ENCODE peak calls at places on chromosome 17, in five cellular contexts. T is PC-9, I is heart right ventricle, E is GM23338, U is colonic mucosa. S is an unnamed sample.

GRCh38 chr17:15350777-15351486 is 9.5 kb upstream of the TEKT3 start:
- DNase-seq in T (no peak), I (no peak), E (no peak), U (no peak), S (no peak)

GRCh38 chr17:82876602-82877391 is 37.0 kb upstream of the ZNF750 start:
- DNase-seq in T (peak; percentile 68), I (peak; percentile 82), E (peak; percentile 36), U (peak; percentile 70), S (peak; percentile 81)

GRCh38 chr17:83203073-83203471 is 123.7 kb downstream of the METRNL start:
- DNase-seq in T (peak; percentile 62), I (no peak), E (no peak), U (peak; percentile 37), S (peak; percentile 77)

GRCh38 chr17:57438031-57438731 is 181.9 kb downstream of the MSI2 start:
- DNase-seq in T (no peak), I (no peak), E (no peak), U (no peak), S (no peak)

GRCh38 chr17:59165933-59166342 is 10.4 kb downstream of the PRR11 start:
- DNase-seq in T (peak; percentile 22), I (no peak), E (peak; percentile 89), U (no peak), S (no peak)

GRCh38 chr17:22694362-22695227 is 1002.3 kb downstream of the KCNJ18 start:
- DNase-seq in T (no peak), I (no peak), E (peak; percentile 11), U (no peak), S (no peak)

GRCh38 chr17:50922739-50923405 is 56.7 kb upstream of the TOB1 start:
- DNase-seq in T (no peak), I (no peak), E (no peak), U (peak; percentile 86), S (no peak)

GRCh38 chr17:45893725-45894021 is 681 bp upstream of the MAPT start:
- DNase-seq in T (no peak), I (no peak), E (no peak), U (no peak), S (no peak)

GRCh38 chr17:52106638-52107261 is 51.8 kb downstream of the CA10 start:
- DNase-seq in T (peak; percentile 13), I (peak; percentile 8), E (peak; percentile 76), U (peak; percentile 48), S (peak; percentile 61)

GRCh38 chr17:57868775-57869598 is 19.1 kb upstream of the MRPS23 start:
- DNase-seq in T (no peak), I (no peak), E (no peak), U (no peak), S (peak; percentile 8)

GRCh38 chr17:58583486-58583885 is 69.0 kb upstream of the MTMR4 start:
- DNase-seq in T (no peak), I (no peak), E (no peak), U (no peak), S (no peak)

GRCh38 chr17:7380855-7381683 is at the start of gene TNK1:
- DNase-seq in T (peak; percentile 80), I (peak; percentile 52), E (peak; percentile 73), U (peak; percentile 90), S (peak; percentile 81)

GRCh38 chr17:234163-235047 is 53.0 kb upstream of the DOC2B start:
- DNase-seq in T (no peak), I (peak; percentile 9), E (no peak), U (peak; percentile 23), S (no peak)

GRCh38 chr17:1561420-1562177 is 993 bp downstream of the PITPNA start:
- DNase-seq in T (peak; percentile 36), I (no peak), E (peak; percentile 60), U (peak; percentile 36), S (peak; percentile 41)

GRCh38 chr17:51079049-51079448 is 41.6 kb downstream of the SPAG9 start:
- DNase-seq in T (no peak), I (no peak), E (no peak), U (no peak), S (no peak)

GRCh38 chr17:6643460-6644125 is 2.7 kb downstream of the TXNDC17 start:
- DNase-seq in T (no peak), I (no peak), E (no peak), U (no peak), S (no peak)

GRCh38 chr17:58402679-58403078 is 14.7 kb downstream of the RNF43 start:
- DNase-seq in T (peak; percentile 14), I (no peak), E (peak; percentile 86), U (no peak), S (no peak)

GRCh38 chr17:10812674-10813073 is 8.8 kb upstream of the TMEM238L start:
- DNase-seq in T (no peak), I (peak; percentile 43), E (no peak), U (peak; percentile 92), S (peak; percentile 74)

GRCh38 chr17:45294506-45294905 is 22.3 kb downstream of the MAP3K14 start:
- DNase-seq in T (peak; percentile 69), I (peak; percentile 64), E (no peak), U (no peak), S (peak; percentile 81)

GRCh38 chr17:3958200-3958599 is 6.0 kb downstream of the ATP2A3 start:
- DNase-seq in T (no peak), I (no peak), E (no peak), U (no peak), S (peak; percentile 18)
- H3K4me1 ChIP-seq in T (peaks cover 20% of the 10 kb centered on the region), I (peaks cover 48% of the 10 kb centered on the region), E (peaks cover 48% of the 10 kb centered on the region), U (peaks cover 30% of the 10 kb centered on the region), S (no peaks in the 10 kb centered on the region)

DNA sequence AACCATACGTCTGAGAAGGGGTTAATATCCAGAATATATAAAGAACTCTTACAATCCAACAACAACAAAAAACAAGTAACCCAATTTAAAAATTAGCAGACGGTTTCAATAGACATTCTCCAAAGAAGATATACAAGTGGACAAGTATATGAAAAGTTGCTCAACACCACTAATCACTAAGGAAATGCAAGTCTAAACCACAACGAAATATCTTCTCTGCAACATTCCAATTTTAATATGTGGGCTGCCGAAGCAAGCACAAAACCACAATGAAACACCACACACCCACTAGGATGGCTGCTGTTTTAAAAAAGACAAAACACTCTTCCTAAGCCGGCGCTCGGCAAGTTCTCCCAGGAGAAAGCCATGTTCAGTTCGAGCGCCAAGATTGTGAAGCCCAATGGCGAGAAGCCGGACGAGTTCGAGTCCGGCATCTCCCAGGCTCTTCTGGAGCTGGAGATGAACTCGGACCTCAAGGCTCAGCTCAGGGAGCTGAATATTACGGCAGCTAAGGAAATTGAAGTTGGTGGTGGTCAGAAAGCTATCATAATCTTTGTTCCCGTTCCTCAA is 5.9 kb upstream of the SLC13A2 start:
- DNase-seq in T (no peak), I (no peak), E (no peak), U (no peak), S (no peak)
- H3K27ac ChIP-seq in T (no peak overlapping the region), I (no peak overlapping the region), E (no peak overlapping the region), U (no peak overlapping the region), S (no peak overlapping the region)

DNA sequence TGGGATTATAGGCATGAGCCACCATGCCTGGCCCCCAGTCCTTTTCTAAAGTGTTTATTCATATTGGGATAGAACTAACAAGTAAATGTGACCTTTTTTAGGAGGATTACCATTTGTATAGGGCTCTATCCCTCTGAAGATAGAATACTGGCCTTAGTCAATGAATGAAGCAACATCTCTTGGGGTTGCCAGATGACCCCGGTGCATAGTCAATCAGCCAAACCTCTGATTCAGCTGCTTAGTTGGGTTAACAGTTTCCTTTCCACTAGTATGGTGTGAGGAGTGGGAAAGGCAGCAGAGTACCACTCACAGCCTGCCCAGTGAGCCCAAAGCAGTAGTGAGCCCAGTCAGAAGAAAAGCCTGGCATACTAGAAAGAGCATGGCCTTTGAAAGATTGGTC is 94.6 kb upstream of the TBX2 start:
- DNase-seq in T (no peak), I (no peak), E (no peak), U (no peak), S (no peak)
- H3K4me3 ChIP-seq in T (no peak overlapping the region), I (no peak overlapping the region), E (no peak overlapping the region), U (no peak overlapping the region), S (no peak overlapping the region)

GRCh38 chr17:64500923-64501765 is 4.3 kb upstream of the POLG2 start:
- DNase-seq in T (no peak), I (no peak), E (no peak), U (no peak), S (no peak)
- H3K4me1 ChIP-seq in T (peaks cover 47% of the 10 kb centered on the region), I (peaks cover 78% of the 10 kb centered on the region), E (peaks cover 4% of the 10 kb centered on the region), U (peaks cover 8% of the 10 kb centered on the region), S (peaks cover 3% of the 10 kb centered on the region)

GRCh38 chr17:40981115-40981514 is 3.0 kb downstream of the KRT40 start:
- DNase-seq in T (no peak), I (no peak), E (no peak), U (no peak), S (no peak)

GRCh38 chr17:40984226-40984625 is at the start of gene KRT40:
- DNase-seq in T (no peak), I (no peak), E (no peak), U (no peak), S (no peak)

GRCh38 chr17:40992666-40993065 is 1.3 kb downstream of the KRTAP3-3 start:
- DNase-seq in T (no peak), I (no peak), E (no peak), U (no peak), S (no peak)

GRCh38 chr17:40986920-40987319 is 2.8 kb upstream of the KRT40 start:
- DNase-seq in T (no peak), I (no peak), E (no peak), U (no peak), S (no peak)
- H3K27ac ChIP-seq in T (no peak overlapping the region), I (no peak overlapping the region), E (no peak overlapping the region), U (no peak overlapping the region), S (no peak overlapping the region)

GRCh38 chr17:36722903-36723263 is 121.5 kb downstream of the MRM1 start:
- DNase-seq in T (no peak), I (no peak), E (no peak), U (no peak), S (no peak)
- H3K4me3 ChIP-seq in T (no peak overlapping the region), I (peak overlapping the region; percentile 53), E (peak overlapping the region; percentile 61), U (no peak overlapping the region), S (no peak overlapping the region)

GRCh38 chr17:71933306-71933705 is 187.5 kb upstream of the SOX9 start:
- DNase-seq in T (no peak), I (no peak), E (no peak), U (no peak), S (no peak)

GRCh38 chr17:71938340-71939010 is 182.3 kb upstream of the SOX9 start:
- DNase-seq in T (no peak), I (peak; percentile 7), E (no peak), U (no peak), S (no peak)

GRCh38 chr17:71937914-71938313 is 182.9 kb upstream of the SOX9 start:
- DNase-seq in T (no peak), I (no peak), E (no peak), U (no peak), S (no peak)

GRCh38 chr17:71934520-71934919 is 186.3 kb upstream of the SOX9 start:
- DNase-seq in T (no peak), I (no peak), E (no peak), U (no peak), S (no peak)

GRCh38 chr17:71936977-71937376 is 183.8 kb upstream of the SOX9 start:
- DNase-seq in T (peak; percentile 73), I (no peak), E (peak; percentile 6), U (no peak), S (no peak)
- H3K4me1 ChIP-seq in T (peaks cover 34% of the 10 kb centered on the region), I (no peaks in the 10 kb centered on the region), E (no peaks in the 10 kb centered on the region), U (no peaks in the 10 kb centered on the region), S (no peaks in the 10 kb centered on the region)